ENCODE peak calls at places on chromosomes 12 and 14, in four cellular contexts. One of them, this sample, is unnamed.

GRCh38 chr12:39375206-39375808 is 67.6 kb downstream of the KIF21A start:
- DNase-seq in body of pancreas: no peak
- DNase-seq in hippocampal formation: no peak
- DNase-seq in HTR-8/SVneo: no peak
- DNase-seq in this sample: no peak

GRCh38 chr12:22164101-22164500 is 118.1 kb downstream of the CMAS start:
- DNase-seq in body of pancreas: no peak
- DNase-seq in hippocampal formation: no peak
- DNase-seq in HTR-8/SVneo: no peak
- DNase-seq in this sample: no peak

GRCh38 chr12:76186507-76186906 is 102.0 kb upstream of the NAP1L1 start:
- DNase-seq in body of pancreas: no peak
- DNase-seq in hippocampal formation: no peak
- DNase-seq in HTR-8/SVneo: no peak
- DNase-seq in this sample: no peak

GRCh38 chr12:88889326-88890110 is 309.2 kb upstream of the KITLG start:
- DNase-seq in body of pancreas: no peak
- DNase-seq in hippocampal formation: no peak
- DNase-seq in HTR-8/SVneo: no peak
- DNase-seq in this sample: no peak

GRCh38 chr14:61889914-61890351 is 127.7 kb downstream of the SNAPC1 start:
- DNase-seq in body of pancreas: no peak
- DNase-seq in hippocampal formation: no peak
- DNase-seq in HTR-8/SVneo: no peak
- DNase-seq in this sample: no peak

GRCh38 chr14:51847489-51847796 is 13.0 kb upstream of the GNG2 start:
- DNase-seq in body of pancreas: no peak
- DNase-seq in hippocampal formation: no peak
- DNase-seq in HTR-8/SVneo: no peak
- DNase-seq in this sample: no peak

GRCh38 chr12:5154091-5154490 is 110.4 kb downstream of the KCNA5 start:
- DNase-seq in body of pancreas: no peak
- DNase-seq in hippocampal formation: no peak
- DNase-seq in HTR-8/SVneo: no peak
- DNase-seq in this sample: no peak

GRCh38 chr14:68696721-68697495 is 96.0 kb downstream of the ZFP36L1 start:
- DNase-seq in body of pancreas: no peak
- DNase-seq in hippocampal formation: no peak
- DNase-seq in HTR-8/SVneo: no peak
- DNase-seq in this sample: no peak

GRCh38 chr12:16348435-16349131 is 1.1 kb downstream of the MGST1 start:
- DNase-seq in body of pancreas: no peak
- DNase-seq in hippocampal formation: no peak
- DNase-seq in HTR-8/SVneo: no peak
- DNase-seq in this sample: no peak

GRCh38 chr12:49603721-49604120 is 1.7 kb downstream of the FAM186B start:
- DNase-seq in body of pancreas: no peak
- DNase-seq in hippocampal formation: no peak
- DNase-seq in HTR-8/SVneo: no peak
- DNase-seq in this sample: no peak

GRCh38 chr12:31928246-31929139 is 30.7 kb upstream of the RESF1 start:
- DNase-seq in body of pancreas: no peak
- DNase-seq in hippocampal formation: no peak
- DNase-seq in HTR-8/SVneo: no peak
- DNase-seq in this sample: no peak

This sample was measured in SJSA1.